ENCODE peak calls at places on chromosomes 1 and 21, in seven cellular contexts. I is stimulated activated CD4-positive, alpha-beta T cell treated with anti-CD3 and anti-CD28 coated beads, Interleukin-1b, Interleukin-23, amount 100 ng/mL, for 1 hour; Z is sigmoid colon; V is aorta; X is M059J; W is T-cell; M is hypothalamus. O is an unnamed sample.

GRCh38 chr1:247111259-247111635 is 7.1 kb upstream of the ZNF669 start:
- DNase-seq in I (no peak), Z (no peak), V (no peak), X (no peak), W (no peak), M (no peak), O (peak; percentile 31)

GRCh38 chr1:201429771-201430501 is 8.4 kb upstream of the TNNI1 start:
- DNase-seq in I (no peak), Z (no peak), V (peak; percentile 24), X (no peak), W (no peak), M (no peak), O (no peak)

GRCh38 chr1:106879538-106879937 is 176.9 kb upstream of the PRMT6 start:
- DNase-seq in I (no peak), Z (peak; percentile 92), V (no peak), X (no peak), W (no peak), M (no peak), O (no peak)

GRCh38 chr1:219174672-219175564 is 1.2 kb downstream of the LYPLAL1 start:
- DNase-seq in I (no peak), Z (no peak), V (peak; percentile 50), X (peak; percentile 90), W (peak; percentile 20), M (no peak), O (peak; percentile 87)

GRCh38 chr1:111960971-111961370 is 28.5 kb downstream of the KCND3 start:
- DNase-seq in I (no peak), Z (no peak), V (no peak), X (no peak), W (no peak), M (no peak), O (no peak)

GRCh38 chr1:181100015-181100905 is 11.8 kb downstream of the IER5 start:
- DNase-seq in I (no peak), Z (no peak), V (no peak), X (peak; percentile 70), W (no peak), M (no peak), O (peak; percentile 74)

GRCh38 chr21:35051287-35051818 is 2.3 kb upstream of the RUNX1 start:
- DNase-seq in I (peak; percentile 67), Z (peak; percentile 90), V (peak; percentile 93), X (peak; percentile 98), W (peak; percentile 84), M (no peak), O (peak; percentile 55)

GRCh38 chr1:192104852-192105251 is 53.4 kb upstream of the RGS18 start:
- DNase-seq in I (no peak), Z (no peak), V (no peak), X (no peak), W (no peak), M (no peak), O (peak; percentile 41)

GRCh38 chr1:98884864-98885263 is 119.8 kb downstream of the PLPPR5 start:
- DNase-seq in I (no peak), Z (no peak), V (no peak), X (no peak), W (no peak), M (no peak), O (no peak)

GRCh38 chr21:32233722-32234301 is 45.0 kb downstream of the MIS18A start:
- DNase-seq in I (no peak), Z (no peak), V (no peak), X (no peak), W (no peak), M (no peak), O (no peak)

GRCh38 chr21:40757366-40757765 is 89.6 kb downstream of the DSCAM start:
- DNase-seq in I (no peak), Z (no peak), V (no peak), X (no peak), W (no peak), M (no peak), O (no peak)

O was measured in EH.